ENCODE peak calls at places on chromosomes 3 and 15, in eight cellular contexts. Y is A549, O is HepG2, V is K562, H is GM12878, P is HCT116, Z is H1, M is SK-N-SH. L is an unnamed sample.

GRCh38 chr3:154956815-154957214 is 123.3 kb upstream of the MME start:
- DNase-seq in Y (no peak), O (no peak), V (no peak), H (no peak), P (no peak), Z (no peak), M (no peak), L (no peak)

GRCh38 chr3:156847746-156848339 is 21.7 kb downstream of the LEKR1 start:
- DNase-seq in Y (no peak), O (no peak), V (no peak), H (no peak), P (no peak), Z (no peak), M (no peak), L (no peak)

GRCh38 chr3:5567113-5567512 is 379.6 kb downstream of the EDEM1 start:
- DNase-seq in Y (no peak), O (no peak), V (no peak), H (no peak), P (no peak), Z (no peak), M (no peak), L (no peak)

GRCh38 chr3:132448211-132448961 is 31.1 kb downstream of the DNAJC13 start:
- DNase-seq in Y (no peak), O (no peak), V (no peak), H (peak; percentile 16), P (no peak), Z (no peak), M (no peak), L (peak; percentile 69)

GRCh38 chr3:17079933-17080332 is 195.2 kb downstream of the PLCL2 start:
- DNase-seq in Y (no peak), O (no peak), V (no peak), H (no peak), P (no peak), Z (no peak), M (no peak), L (no peak)

GRCh38 chr15:71761649-71762048 is 48.7 kb upstream of the NR2E3 start:
- DNase-seq in Y (peak; percentile 62), O (peak; percentile 60), V (no peak), H (no peak), P (peak; percentile 76), Z (no peak), M (no peak), L (peak; percentile 92)

GRCh38 chr15:77474987-77475385 is 54.3 kb downstream of the HMG20A start:
- DNase-seq in Y (no peak), O (no peak), V (no peak), H (no peak), P (no peak), Z (no peak), M (no peak), L (no peak)

GRCh38 chr15:92883643-92884458 is 16.3 kb upstream of the CHD2 start:
- DNase-seq in Y (no peak), O (no peak), V (no peak), H (no peak), P (no peak), Z (no peak), M (no peak), L (peak; percentile 62)

GRCh38 chr3:46926871-46927717 is 49.5 kb downstream of the CCDC12 start:
- DNase-seq in Y (no peak), O (no peak), V (no peak), H (peak; percentile 98), P (no peak), Z (no peak), M (no peak), L (no peak)

GRCh38 chr3:46883252-46884185 is 6.0 kb downstream of the PTH1R start:
- DNase-seq in Y (no peak), O (no peak), V (peak; percentile 59), H (no peak), P (no peak), Z (peak; percentile 67), M (peak; percentile 84), L (no peak)

GRCh38 chr3:185928532-185928931 is 9.3 kb downstream of the TRA2B start:
- DNase-seq in Y (no peak), O (no peak), V (no peak), H (no peak), P (no peak), Z (no peak), M (no peak), L (no peak)

GRCh38 chr3:70982274-70982673 is 601.3 kb downstream of the FOXP1 start:
- DNase-seq in Y (no peak), O (no peak), V (no peak), H (no peak), P (no peak), Z (no peak), M (no peak), L (no peak)

GRCh38 chr3:66723231-66723630 is 222.4 kb upstream of the LRIG1 start:
- DNase-seq in Y (no peak), O (no peak), V (no peak), H (no peak), P (no peak), Z (no peak), M (no peak), L (peak; percentile 55)

GRCh38 chr15:28936081-28936480 is 50.3 kb downstream of the APBA2 start:
- DNase-seq in Y (no peak), O (no peak), V (no peak), H (no peak), P (no peak), Z (no peak), M (no peak), L (no peak)

GRCh38 chr3:39849992-39850706 is 40.7 kb downstream of the MYRIP start:
- DNase-seq in Y (no peak), O (no peak), V (no peak), H (no peak), P (no peak), Z (no peak), M (no peak), L (no peak)

GRCh38 chr3:197306374-197307086 is 8.1 kb upstream of the DLG1 start:
- DNase-seq in Y (no peak), O (peak; percentile 77), V (no peak), H (no peak), P (no peak), Z (no peak), M (no peak), L (peak; percentile 90)

GRCh38 chr15:79381593-79381992 is 50.5 kb upstream of the MINAR1 start:
- DNase-seq in Y (no peak), O (peak; percentile 4), V (no peak), H (no peak), P (no peak), Z (no peak), M (no peak), L (no peak)

GRCh38 chr3:136334209-136334608 is 84.1 kb downstream of the PCCB start:
- DNase-seq in Y (no peak), O (no peak), V (no peak), H (no peak), P (no peak), Z (no peak), M (no peak), L (peak; percentile 47)

GRCh38 chr3:36813320-36813719 is 49.0 kb upstream of the DCLK3 start:
- DNase-seq in Y (no peak), O (no peak), V (no peak), H (no peak), P (no peak), Z (no peak), M (no peak), L (no peak)

GRCh38 chr15:95095250-95095649 is 863.9 kb downstream of the MCTP2 start:
- DNase-seq in Y (no peak), O (no peak), V (no peak), H (no peak), P (no peak), Z (no peak), M (no peak), L (no peak)

GRCh38 chr15:90396321-90396720 is 8.3 kb downstream of the IQGAP1 start:
- DNase-seq in Y (no peak), O (no peak), V (no peak), H (no peak), P (no peak), Z (no peak), M (no peak), L (no peak)
- H3K4me1 ChIP-seq in Y (peaks cover 28% of the 10 kb centered on the region), O (peaks cover 30% of the 10 kb centered on the region), V (no peaks in the 10 kb centered on the region), H (peaks cover 11% of the 10 kb centered on the region), P (peaks cover 30% of the 10 kb centered on the region), Z (peaks cover 26% of the 10 kb centered on the region), M (peaks cover 21% of the 10 kb centered on the region), L (peaks cover 7% of the 10 kb centered on the region)

GRCh38 chr3:181006541-181006940 is 17.0 kb upstream of the DNAJC19 start:
- DNase-seq in Y (no peak), O (no peak), V (no peak), H (no peak), P (no peak), Z (no peak), M (no peak), L (peak; percentile 4)

GRCh38 chr3:181008796-181009195 is 19.3 kb upstream of the DNAJC19 start:
- DNase-seq in Y (no peak), O (no peak), V (no peak), H (no peak), P (no peak), Z (no peak), M (no peak), L (no peak)

GRCh38 chr3:181007262-181007661 is 17.7 kb upstream of the DNAJC19 start:
- DNase-seq in Y (no peak), O (no peak), V (no peak), H (no peak), P (no peak), Z (no peak), M (no peak), L (no peak)

DNA sequence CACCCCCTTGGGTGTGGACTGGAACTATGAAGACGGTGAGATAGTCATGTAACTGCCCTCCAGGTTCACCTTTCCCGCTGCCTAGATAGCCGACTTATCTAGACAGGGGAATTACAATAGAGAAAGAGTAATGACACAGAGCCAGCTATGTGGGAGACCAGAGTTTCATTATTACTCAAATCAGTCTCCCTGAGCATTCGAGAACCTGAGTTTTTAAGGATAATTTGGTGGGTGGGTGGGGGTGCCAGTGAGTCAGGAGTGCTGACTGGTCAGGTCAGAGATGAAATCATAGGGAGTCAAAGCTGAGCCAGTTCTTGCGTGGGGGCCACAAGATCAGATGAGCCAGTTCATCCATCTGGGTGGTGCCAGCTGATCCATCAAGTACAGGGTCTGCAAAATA is 19.7 kb upstream of the DNAJC19 start:
- DNase-seq in Y (no peak), O (no peak), V (no peak), H (no peak), P (no peak), Z (no peak), M (no peak), L (no peak)
- TF ChIP-seq RAD21 in Y (no peak), O (no peak), V (no peak), H (no peak), P (no peak), Z (no peak), M (no peak), L (no peak)

GRCh38 chr15:94083467-94083991 is 147.8 kb upstream of the MCTP2 start:
- DNase-seq in Y (no peak), O (no peak), V (no peak), H (no peak), P (no peak), Z (no peak), M (no peak), L (peak; percentile 38)
- H3K4me2 ChIP-seq in Y (no peak overlapping the region), O (no peak overlapping the region), V (no peak overlapping the region), H (no peak overlapping the region), P (no peak overlapping the region), Z (no peak overlapping the region), M (peak overlapping the region; percentile 53), L (no peak overlapping the region)

DNA sequence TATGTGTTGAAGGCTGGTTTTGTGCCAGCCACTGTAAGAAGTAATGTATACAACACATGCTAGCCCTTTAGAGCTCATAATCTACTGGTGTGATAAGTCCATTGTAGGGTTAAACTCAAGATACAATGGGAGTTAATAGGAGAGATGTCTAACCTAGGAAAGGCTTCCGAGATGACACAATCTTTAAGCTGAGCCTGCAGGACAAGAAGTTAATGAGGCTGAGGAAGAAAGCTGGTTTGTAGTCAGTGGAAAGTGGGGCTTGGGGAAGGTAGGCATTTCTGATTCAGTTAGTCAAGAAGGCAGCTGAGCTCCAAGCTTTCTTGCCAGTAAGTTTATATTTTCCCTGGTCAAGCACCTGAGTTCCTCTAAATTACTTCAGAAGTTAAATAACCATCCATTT is 83.0 kb upstream of the TGFBR2 start:
- DNase-seq in Y (no peak), O (no peak), V (no peak), H (no peak), P (no peak), Z (no peak), M (no peak), L (no peak)
- H3K4me1 ChIP-seq in Y (peaks cover 12% of the 10 kb centered on the region), O (peaks cover 31% of the 10 kb centered on the region), V (no peaks in the 10 kb centered on the region), H (no peaks in the 10 kb centered on the region), P (no peaks in the 10 kb centered on the region), Z (no peaks in the 10 kb centered on the region), M (peaks cover 6% of the 10 kb centered on the region), L (peaks cover 1% of the 10 kb centered on the region)